ENCODE peak calls at places on chromosome 4, in seven cellular contexts. T, D, H, N, S, C and G are unnamed samples.

GRCh38 chr4:20422398-20422797 is 170.7 kb downstream of the SLIT2 start:
- DNase-seq in H (peak), S (peak), D (no peak), C (no peak), T (peak), N (peak), G (peak)

GRCh38 chr4:38989487-38989886 is 42.7 kb downstream of the TMEM156 start:
- DNase-seq in H (peak), S (no peak), T (no peak), D (no peak), C (no peak), N (no peak), G (no peak)

GRCh38 chr4:168832746-168833575 is 177.1 kb downstream of the CBR4 start:
- DNase-seq in C (no peak), D (peak), T (peak), H (peak), N (peak), S (no peak), G (peak)

GRCh38 chr4:52982246-52982950 is 120.3 kb downstream of the RASL11B start:
- DNase-seq in C (no peak), N (no peak), D (no peak), S (peak), T (peak), H (peak), G (no peak)

GRCh38 chr4:58564695-58565094 is 1454.5 kb upstream of the IGFBP7 start:
- DNase-seq in N (no peak), C (no peak), H (no peak), S (no peak), T (no peak), D (no peak), G (no peak)

GRCh38 chr4:2791518-2792395 is 1.1 kb upstream of the SH3BP2 start:
- DNase-seq in C (no peak), D (peak), H (no peak), S (no peak), T (no peak), N (no peak), G (peak)

GRCh38 chr4:89619230-89619962 is 217.6 kb downstream of the SNCA start:
- DNase-seq in D (no peak), S (no peak), C (no peak), T (no peak), H (peak), N (no peak), G (no peak)

GRCh38 chr4:182291597-182291996 is 48.4 kb downstream of the TENM3 start:
- DNase-seq in S (no peak), N (no peak), C (no peak), D (no peak), T (no peak), H (no peak), G (no peak)

GRCh38 chr4:27692098-27692679 is 831.5 kb downstream of the STIM2 start:
- DNase-seq in T (peak), H (peak), S (peak), C (no peak), D (no peak), N (no peak), G (no peak)

GRCh38 chr4:148076964-148077363 is 345.1 kb downstream of the ARHGAP10 start:
- DNase-seq in C (no peak), S (no peak), H (peak), T (no peak), D (no peak), N (no peak), G (no peak)

GRCh38 chr4:173001571-173001970 is 167.0 kb upstream of the GALNT7 start:
- DNase-seq in N (no peak), T (peak), C (no peak), H (no peak), S (no peak), D (no peak), G (no peak)

GRCh38 chr4:14446904-14447303 is 555.4 kb upstream of the CPEB2 start:
- DNase-seq in C (no peak), T (no peak), H (no peak), N (no peak), S (no peak), D (no peak), G (no peak)

GRCh38 chr4:15234101-15234500 is 193.7 kb upstream of the C1QTNF7 start:
- DNase-seq in S (no peak), D (no peak), C (no peak), H (peak), T (peak), N (no peak), G (no peak)

GRCh38 chr4:33715996-33716395 is 2528.3 kb downstream of the ARAP2 start:
- DNase-seq in H (peak), S (no peak), C (no peak), T (peak), N (no peak), D (no peak), G (no peak)

GRCh38 chr4:142648378-142648777 is 197.7 kb downstream of the INPP4B start:
- DNase-seq in T (no peak), D (no peak), C (no peak), N (no peak), S (no peak), H (no peak), G (no peak)

GRCh38 chr4:107036602-107037151 is 564 bp upstream of the DKK2 start:
- DNase-seq in T (no peak), S (no peak), D (no peak), N (peak), H (no peak), C (no peak), G (no peak)

GRCh38 chr4:168652818-168653217 is 156.0 kb downstream of the PALLD start:
- DNase-seq in H (no peak), S (no peak), D (no peak), C (no peak), T (no peak), N (no peak), G (no peak)

GRCh38 chr4:35166437-35166836 is 1077.9 kb downstream of the ARAP2 start:
- DNase-seq in H (peak), N (no peak), T (peak), S (no peak), C (no peak), D (no peak), G (no peak)